ENCODE peak calls at places on chromosomes 13 and 19, in four cellular contexts. One of them, this sample, is unnamed.

GRCh38 chr19:53511933-53512374 is 26.0 kb upstream of the ZNF331 start:
- DNase-seq in cardiac muscle cell: peak
- DNase-seq in B cell: peak
- DNase-seq in AG10803: peak
- DNase-seq in this sample: peak

GRCh38 chr13:81106348-81106747 is 765.4 kb upstream of the SPRY2 start:
- DNase-seq in cardiac muscle cell: no peak
- DNase-seq in B cell: no peak
- DNase-seq in AG10803: no peak
- DNase-seq in this sample: no peak

GRCh38 chr19:41936416-41936850 is 8.2 kb upstream of the ERFL start:
- DNase-seq in cardiac muscle cell: no peak
- DNase-seq in B cell: no peak
- DNase-seq in AG10803: peak
- DNase-seq in this sample: no peak

GRCh38 chr19:16076958-16077611 is 790 bp downstream of the TPM4 start:
- DNase-seq in cardiac muscle cell: peak
- DNase-seq in B cell: no peak
- DNase-seq in AG10803: peak
- DNase-seq in this sample: no peak

GRCh38 chr13:105611424-105611823 is 924.0 kb downstream of the EFNB2 start:
- DNase-seq in cardiac muscle cell: peak
- DNase-seq in B cell: no peak
- DNase-seq in AG10803: peak
- DNase-seq in this sample: peak

GRCh38 chr13:64239372-64239771 is 2823.7 kb upstream of the PCDH20 start:
- DNase-seq in cardiac muscle cell: peak
- DNase-seq in B cell: no peak
- DNase-seq in AG10803: peak
- DNase-seq in this sample: peak

GRCh38 chr19:44777715-44778347 is at the start of gene CBLC:
- DNase-seq in cardiac muscle cell: no peak
- DNase-seq in B cell: no peak
- DNase-seq in AG10803: no peak
- DNase-seq in this sample: no peak

GRCh38 chr19:18425515-18426415 is 6.6 kb downstream of the SSBP4 start:
- DNase-seq in cardiac muscle cell: peak
- DNase-seq in B cell: no peak
- DNase-seq in AG10803: peak
- DNase-seq in this sample: peak

GRCh38 chr13:43804461-43805070 is 17.8 kb upstream of the ENOX1 start:
- DNase-seq in cardiac muscle cell: peak
- DNase-seq in B cell: no peak
- DNase-seq in AG10803: peak
- DNase-seq in this sample: peak

GRCh38 chr19:10043286-10043927 is 30.1 kb downstream of the RDH8 start:
- DNase-seq in cardiac muscle cell: peak
- DNase-seq in B cell: no peak
- DNase-seq in AG10803: peak
- DNase-seq in this sample: peak

GRCh38 chr13:25906211-25906661 is 145.6 kb downstream of the SHISA2 start:
- DNase-seq in cardiac muscle cell: no peak
- DNase-seq in B cell: no peak
- DNase-seq in AG10803: no peak
- DNase-seq in this sample: no peak

GRCh38 chr13:24254151-24254810 is 55.1 kb upstream of the C1QTNF9 start:
- DNase-seq in cardiac muscle cell: peak
- DNase-seq in B cell: no peak
- DNase-seq in AG10803: no peak
- DNase-seq in this sample: no peak

GRCh38 chr13:71242191-71242590 is 624.8 kb downstream of the DACH1 start:
- DNase-seq in cardiac muscle cell: peak
- DNase-seq in B cell: no peak
- DNase-seq in AG10803: no peak
- DNase-seq in this sample: peak

GRCh38 chr13:43964698-43965097 is 85.0 kb downstream of the LACC1 start:
- DNase-seq in cardiac muscle cell: no peak
- DNase-seq in B cell: no peak
- DNase-seq in AG10803: no peak
- DNase-seq in this sample: no peak

GRCh38 chr13:24220086-24220703 is 59.7 kb downstream of the SPATA13 start:
- DNase-seq in cardiac muscle cell: peak
- DNase-seq in B cell: peak
- DNase-seq in AG10803: peak
- DNase-seq in this sample: peak

DNA sequence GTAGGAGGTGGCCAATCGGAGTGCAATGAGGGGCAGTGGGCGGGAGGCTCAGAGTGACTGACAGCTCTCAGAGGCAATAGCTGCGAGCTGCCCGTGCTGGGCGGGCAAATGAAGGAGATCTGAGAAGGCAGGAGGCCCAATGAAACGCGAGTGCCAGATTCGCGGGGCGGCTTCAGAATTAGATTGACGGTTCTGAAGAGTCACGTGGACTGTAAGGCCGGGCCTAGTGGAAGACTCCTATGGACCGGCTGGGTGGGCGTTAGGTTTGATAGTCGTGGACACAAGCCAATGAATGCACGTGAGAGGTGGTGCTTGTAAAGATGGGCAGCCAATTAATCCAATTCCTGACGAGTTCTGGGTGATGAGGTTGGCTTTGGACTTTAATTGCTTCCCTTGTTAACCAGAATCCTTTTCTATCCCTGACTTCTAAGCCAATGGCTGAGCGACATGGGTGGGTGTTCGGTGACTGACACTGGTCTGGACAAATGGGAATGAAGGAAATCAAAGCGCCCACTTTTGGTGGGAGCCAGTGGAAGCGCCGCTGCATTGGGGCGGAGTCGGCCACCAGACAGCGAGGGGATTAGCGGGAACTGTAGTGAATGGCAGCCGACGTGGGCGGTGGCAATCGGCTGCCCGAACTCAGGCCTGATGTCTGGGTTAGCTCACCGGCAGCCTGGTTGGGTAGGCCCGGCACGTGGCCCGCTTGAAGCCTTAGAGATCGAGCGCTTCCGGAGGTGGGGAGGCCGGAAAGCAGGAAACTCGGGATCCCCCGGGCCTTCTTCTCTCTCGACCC is 524 bp upstream of the KHSRP start:
- DNase-seq in cardiac muscle cell: peak
- DNase-seq in B cell: peak
- DNase-seq in AG10803: peak
- DNase-seq in this sample: peak
- TF ChIP-seq CTCF in cardiac muscle cell: no peak
- TF ChIP-seq CTCF in B cell: no peak
- TF ChIP-seq CTCF in AG10803: no peak
- TF ChIP-seq CTCF in this sample: no peak

GRCh38 chr13:113667771-113668490 is 912 bp downstream of the GRK1 start:
- DNase-seq in cardiac muscle cell: no peak
- DNase-seq in B cell: no peak
- DNase-seq in AG10803: no peak
- DNase-seq in this sample: no peak
- TF ChIP-seq CTCF in cardiac muscle cell: no peak
- TF ChIP-seq CTCF in B cell: no peak
- TF ChIP-seq CTCF in AG10803: no peak
- TF ChIP-seq CTCF in this sample: no peak

DNA sequence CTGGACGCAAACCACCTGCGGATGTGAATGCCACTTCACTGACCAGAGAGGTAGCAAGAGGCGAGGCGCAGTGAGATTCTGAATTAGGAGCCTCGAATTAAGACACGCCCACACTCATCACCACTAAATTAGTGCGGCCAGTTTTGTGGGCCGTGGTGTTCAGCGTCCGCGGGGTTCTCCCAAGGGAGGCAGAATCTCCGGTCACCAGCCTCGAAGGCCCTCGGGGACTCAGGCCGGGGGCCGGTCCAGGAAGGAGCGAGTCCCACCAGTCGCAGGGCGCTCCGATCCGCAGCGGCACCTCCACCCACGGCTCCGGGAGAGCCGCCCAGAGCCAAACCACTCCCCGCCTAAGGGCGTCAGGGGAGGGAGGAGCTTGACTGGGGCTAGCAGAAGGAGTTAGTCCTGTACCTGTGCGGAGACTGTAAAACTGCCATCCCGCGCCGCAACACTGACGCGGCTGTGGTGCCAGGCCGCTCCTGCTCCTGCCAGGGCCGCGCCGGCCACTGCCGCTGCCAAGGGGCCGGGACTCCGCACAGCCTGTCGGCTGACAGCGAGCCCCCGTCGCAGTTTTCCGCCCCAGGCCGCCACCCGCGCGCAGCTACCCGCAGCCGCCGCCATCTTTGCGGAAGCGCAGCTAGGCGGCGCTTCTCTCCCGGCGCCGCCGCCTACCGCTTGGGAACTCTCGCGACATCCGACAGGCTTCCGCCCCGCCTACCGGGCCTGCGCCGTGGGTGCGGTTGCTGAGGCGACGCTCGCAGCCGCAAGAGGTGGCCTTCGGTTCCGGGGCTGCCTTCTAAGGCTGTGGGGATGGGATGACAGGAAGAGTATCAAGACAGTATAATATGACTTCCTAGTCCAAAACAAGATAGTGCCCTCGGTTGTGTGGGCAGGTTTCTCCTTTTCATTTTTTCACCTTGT is at the start of gene MICU2:
- DNase-seq in cardiac muscle cell: peak
- DNase-seq in B cell: peak
- DNase-seq in AG10803: peak
- DNase-seq in this sample: peak
- TF ChIP-seq CTCF in cardiac muscle cell: peak
- TF ChIP-seq CTCF in B cell: no peak
- TF ChIP-seq CTCF in AG10803: no peak
- TF ChIP-seq CTCF in this sample: no peak

GRCh38 chr19:43554317-43554895 is 20.9 kb downstream of the XRCC1 start:
- DNase-seq in cardiac muscle cell: no peak
- DNase-seq in B cell: no peak
- DNase-seq in AG10803: no peak
- DNase-seq in this sample: no peak
- TF ChIP-seq CTCF in cardiac muscle cell: no peak
- TF ChIP-seq CTCF in B cell: no peak
- TF ChIP-seq CTCF in AG10803: no peak
- TF ChIP-seq CTCF in this sample: no peak

This sample was measured in fibroblast of pulmonary artery.